ENCODE peak calls at places on chromosomes 2 and 18, in eight cellular contexts. D, M, J, Y, S, X, Q and T are unnamed samples.

GRCh38 chr18:53677480-53677879 is 547.0 kb downstream of the MBD2 start:
- DNase-seq in D (no peak), M (no peak), J (no peak), Y (no peak), S (no peak), X (no peak), Q (no peak), T (no peak)

GRCh38 chr2:54599914-54600313 is 123.5 kb upstream of the EML6 start:
- DNase-seq in D (peak; percentile 63), M (peak; percentile 73), J (peak; percentile 75), Y (no peak), S (no peak), X (no peak), Q (peak; percentile 95), T (no peak)

GRCh38 chr2:65129276-65129612 is 662 bp downstream of the RAB1A start:
- DNase-seq in D (no peak), M (no peak), J (no peak), Y (no peak), S (no peak), X (peak; percentile 39), Q (peak; percentile 10), T (no peak)

GRCh38 chr2:30003128-30003527 is 81.7 kb upstream of the ALK start:
- DNase-seq in D (no peak), M (no peak), J (no peak), Y (no peak), S (no peak), X (no peak), Q (no peak), T (no peak)

GRCh38 chr2:74286725-74287124 is 56.5 kb downstream of the SLC4A5 start:
- DNase-seq in D (no peak), M (no peak), J (no peak), Y (no peak), S (no peak), X (no peak), Q (peak; percentile 1), T (no peak)

GRCh38 chr2:150125708-150126107 is 361.8 kb downstream of the RND3 start:
- DNase-seq in D (no peak), M (peak; percentile 56), J (no peak), Y (no peak), S (peak; percentile 85), X (no peak), Q (peak; percentile 30), T (no peak)

GRCh38 chr2:113910110-113910717 is 20.3 kb downstream of the ACTR3 start:
- DNase-seq in D (no peak), M (no peak), J (no peak), Y (no peak), S (no peak), X (no peak), Q (peak; percentile 32), T (no peak)

GRCh38 chr2:234495801-234496441 is 960 bp downstream of the ARL4C start:
- DNase-seq in D (peak; percentile 28), M (no peak), J (peak; percentile 39), Y (no peak), S (peak; percentile 9), X (peak; percentile 56), Q (no peak), T (peak; percentile 58)

GRCh38 chr2:201558232-201558631 is 85.1 kb downstream of the TMEM237 start:
- DNase-seq in D (no peak), M (no peak), J (no peak), Y (no peak), S (no peak), X (no peak), Q (no peak), T (no peak)

GRCh38 chr2:162197095-162197825 is 45.2 kb upstream of the GCG start:
- DNase-seq in D (no peak), M (no peak), J (no peak), Y (no peak), S (peak; percentile 36), X (no peak), Q (no peak), T (no peak)

GRCh38 chr18:29892960-29893558 is 1149.5 kb downstream of the DSC3 start:
- DNase-seq in D (no peak), M (no peak), J (no peak), Y (no peak), S (no peak), X (no peak), Q (no peak), T (no peak)

GRCh38 chr2:64982932-64983331 is 6.3 kb upstream of the SLC1A4 start:
- DNase-seq in D (no peak), M (no peak), J (no peak), Y (no peak), S (no peak), X (no peak), Q (no peak), T (no peak)

GRCh38 chr18:76476665-76477561 is 18.1 kb downstream of the ZNF516 start:
- DNase-seq in D (no peak), M (no peak), J (no peak), Y (no peak), S (peak; percentile 82), X (no peak), Q (no peak), T (no peak)

GRCh38 chr2:239142296-239142695 is 258.5 kb downstream of the HDAC4 start:
- DNase-seq in D (no peak), M (peak; percentile 49), J (no peak), Y (no peak), S (no peak), X (no peak), Q (no peak), T (no peak)

DNA sequence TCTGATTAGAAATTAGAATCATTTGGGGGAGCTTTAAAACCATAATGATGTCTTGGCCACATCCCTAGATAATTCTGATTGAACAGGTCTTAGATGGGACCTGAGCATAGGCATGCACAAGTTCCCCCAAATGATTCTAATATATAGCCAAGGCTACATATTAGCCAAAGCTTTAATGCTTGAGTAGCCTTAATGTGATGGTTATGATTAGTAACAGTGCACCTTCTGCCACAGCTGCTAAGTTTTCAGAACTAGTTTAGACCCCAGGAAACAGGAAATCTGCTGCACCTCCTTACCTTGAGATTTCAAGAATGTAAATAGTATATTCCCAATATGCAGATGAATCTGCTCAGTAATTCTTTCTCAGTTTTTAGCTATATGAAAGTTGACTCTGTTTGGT is 119.8 kb downstream of the PTPN4 start:
- DNase-seq in D (no peak), M (no peak), J (no peak), Y (no peak), S (no peak), X (no peak), Q (no peak), T (no peak)
- TF ChIP-seq CTCF in D (no peak), M (no peak), J (no peak), Y (no peak), S (no peak), X (no peak), Q (no peak), T (no peak)

GRCh38 chr2:222297600-222297935 is 1.2 kb downstream of the PAX3 start:
- DNase-seq in D (no peak), M (no peak), J (no peak), Y (no peak), S (no peak), X (no peak), Q (no peak), T (no peak)
- H3K27me3 ChIP-seq in D (peaks cover 100% of the 10 kb centered on the region), M (peaks cover 13% of the 10 kb centered on the region), J (peaks cover 69% of the 10 kb centered on the region), Y (peaks cover 35% of the 10 kb centered on the region), S (peaks cover 87% of the 10 kb centered on the region), X (peaks cover 2% of the 10 kb centered on the region), Q (peaks cover 92% of the 10 kb centered on the region), T (peaks cover 99% of the 10 kb centered on the region)

DNA sequence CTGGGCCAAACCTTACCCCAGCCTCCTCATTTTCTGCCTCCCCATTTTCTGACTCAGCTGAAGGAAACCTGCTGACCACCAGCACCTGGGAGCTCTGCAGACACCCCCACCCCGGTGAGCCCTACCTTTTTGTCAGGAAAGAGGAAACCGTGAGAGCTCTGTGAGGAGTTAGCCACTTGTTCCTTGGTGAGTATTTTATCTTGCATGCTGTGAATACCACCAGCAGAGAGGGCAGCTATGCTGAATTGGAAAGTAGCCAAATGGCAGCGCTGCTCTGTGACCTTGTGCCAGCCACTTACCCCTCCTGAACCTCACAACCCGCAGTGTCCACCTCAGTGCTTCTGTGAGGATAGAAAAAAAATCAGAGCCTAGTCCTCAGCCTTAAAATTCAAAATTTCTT is 2.5 kb downstream of the MPPE1 start:
- DNase-seq in D (no peak), M (no peak), J (no peak), Y (no peak), S (no peak), X (no peak), Q (no peak), T (no peak)
- H3K4me3 ChIP-seq in D (no peak overlapping the region), M (no peak overlapping the region), J (no peak overlapping the region), Y (no peak overlapping the region), S (no peak overlapping the region), X (no peak overlapping the region), Q (no peak overlapping the region), T (no peak overlapping the region)

GRCh38 chr2:206840999-206841398 is 75.6 kb downstream of the FASTKD2 start:
- DNase-seq in D (no peak), M (no peak), J (no peak), Y (no peak), S (no peak), X (no peak), Q (no peak), T (no peak)
- TF ChIP-seq CTCF in D (no peak), M (no peak), J (no peak), Y (no peak), S (no peak), X (no peak), Q (peak; percentile 2), T (peak; percentile 28)

DNA sequence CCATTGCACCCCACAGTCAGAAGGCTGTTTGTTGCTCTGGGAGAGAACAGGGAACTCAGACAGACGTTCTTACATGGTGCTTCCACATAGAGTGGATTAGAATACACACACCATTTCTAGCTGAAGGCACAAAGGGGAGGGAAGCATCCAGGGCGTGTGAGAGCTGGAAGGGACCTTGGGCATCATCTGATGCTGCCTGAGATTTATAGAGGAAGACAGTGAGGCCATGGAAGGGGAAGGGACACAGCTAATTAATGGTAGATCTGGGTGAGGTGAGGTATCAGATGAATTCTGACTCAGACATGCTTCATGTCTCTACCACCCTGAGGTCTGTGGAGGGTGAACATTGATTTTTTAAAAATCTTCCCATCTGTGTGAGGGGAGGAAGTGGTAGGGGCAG is 42.1 kb upstream of the OTOF start:
- DNase-seq in D (no peak), M (no peak), J (no peak), Y (no peak), S (no peak), X (no peak), Q (no peak), T (no peak)
- H3K27me3 ChIP-seq in D (peaks cover 6% of the 10 kb centered on the region), M (no peaks in the 10 kb centered on the region), J (no peaks in the 10 kb centered on the region), Y (no peaks in the 10 kb centered on the region), S (peaks cover 10% of the 10 kb centered on the region), X (no peaks in the 10 kb centered on the region), Q (peaks cover 2% of the 10 kb centered on the region), T (no peaks in the 10 kb centered on the region)

GRCh38 chr2:204550738-204551137 is 5.5 kb downstream of the PARD3B start:
- DNase-seq in D (no peak), M (no peak), J (no peak), Y (no peak), S (peak; percentile 47), X (no peak), Q (peak; percentile 26), T (no peak)

GRCh38 chr2:204545861-204546773 is 842 bp downstream of the PARD3B start:
- DNase-seq in D (peak; percentile 59), M (peak; percentile 61), J (peak; percentile 48), Y (no peak), S (no peak), X (no peak), Q (peak; percentile 8), T (no peak)

GRCh38 chr2:204541637-204542036 is 3.6 kb upstream of the PARD3B start:
- DNase-seq in D (no peak), M (no peak), J (no peak), Y (no peak), S (no peak), X (no peak), Q (no peak), T (no peak)

GRCh38 chr2:204542967-204543608 is 2.2 kb upstream of the PARD3B start:
- DNase-seq in D (no peak), M (no peak), J (no peak), Y (no peak), S (no peak), X (no peak), Q (no peak), T (no peak)

GRCh38 chr2:204544961-204545860 is at the start of gene PARD3B:
- DNase-seq in D (peak; percentile 65), M (peak; percentile 77), J (peak; percentile 74), Y (no peak), S (peak; percentile 24), X (no peak), Q (peak; percentile 57), T (peak; percentile 61)
- H3K4me3 ChIP-seq in D (peak within 1 kb of the TSS; percentile 91), M (peak within 1 kb of the TSS; percentile 85), J (peak within 1 kb of the TSS; percentile 84), Y (peak within 1 kb of the TSS; percentile 56), S (peak within 1 kb of the TSS; percentile 68), X (no peak within 1 kb of the TSS), Q (peak within 1 kb of the TSS; percentile 69), T (peak within 1 kb of the TSS; percentile 74)